ENCODE peak calls at places on chromosome 4, in six cellular contexts. X is ovary, O is left lung, U is OCI-LY7, B is GM12865, V is HepG2. K is an unnamed sample.

GRCh38 chr4:68175562-68176155 is 46.0 kb upstream of the TMPRSS11F start:
- DNase-seq in O (no peak), X (no peak), V (peak; percentile 44), B (peak; percentile 62), U (peak; percentile 64), K (peak; percentile 53)

GRCh38 chr4:120017939-120018692 is 48.5 kb downstream of the MAD2L1 start:
- DNase-seq in U (no peak), O (no peak), X (no peak), B (no peak), V (no peak), K (no peak)

GRCh38 chr4:124948976-124949597 is 236.6 kb upstream of the ANKRD50 start:
- DNase-seq in X (no peak), V (no peak), U (no peak), O (no peak), B (peak; percentile 2), K (no peak)

GRCh38 chr4:31390849-31391248 is 670.7 kb downstream of the PCDH7 start:
- DNase-seq in X (no peak), O (no peak), B (no peak), U (no peak), V (no peak), K (no peak)

GRCh38 chr4:151324449-151325319 is 721 bp downstream of the SH3D19 start:
- DNase-seq in O (peak; percentile 81), B (no peak), V (peak; percentile 99), U (no peak), X (peak; percentile 51), K (peak; percentile 44)

GRCh38 chr4:17811078-17811603 is 362 bp downstream of the NCAPG start:
- DNase-seq in V (no peak), B (peak; percentile 55), O (no peak), U (no peak), X (no peak), K (peak; percentile 12)

GRCh38 chr4:82560853-82561744 is 689 bp downstream of the TMEM150C start:
- DNase-seq in O (no peak), U (no peak), V (no peak), B (no peak), X (peak; percentile 21), K (no peak)

GRCh38 chr4:112410364-112410763 is 105.6 kb downstream of the NEUROG2 start:
- DNase-seq in O (no peak), U (no peak), B (no peak), V (no peak), X (no peak), K (no peak)

GRCh38 chr4:8403173-8403753 is 37.3 kb downstream of the ACOX3 start:
- DNase-seq in O (peak; percentile 93), X (peak; percentile 86), U (peak; percentile 68), V (peak; percentile 48), B (peak; percentile 42), K (peak; percentile 78)

GRCh38 chr4:23364167-23364566 is 525.7 kb downstream of the PPARGC1A start:
- DNase-seq in B (no peak), U (no peak), O (no peak), V (no peak), X (no peak), K (no peak)

GRCh38 chr4:139711461-139711860 is 45.8 kb downstream of the MGST2 start:
- DNase-seq in O (no peak), X (no peak), B (no peak), U (no peak), V (no peak), K (no peak)

GRCh38 chr4:12545845-12546244 is 938.3 kb downstream of the RAB28 start:
- DNase-seq in B (no peak), U (no peak), X (no peak), V (no peak), O (no peak), K (no peak)

GRCh38 chr4:5330339-5330738 is 279.1 kb downstream of the STK32B start:
- DNase-seq in U (no peak), X (no peak), O (no peak), B (no peak), V (no peak), K (no peak)

GRCh38 chr4:140238353-140239041 is 84.5 kb upstream of the MAML3 start:
- DNase-seq in V (no peak), O (peak; percentile 87), U (no peak), X (peak; percentile 95), B (no peak), K (peak; percentile 32)

GRCh38 chr4:179398414-179398813 is 1956.2 kb upstream of the AGA start:
- DNase-seq in X (no peak), O (no peak), B (no peak), V (no peak), U (no peak), K (no peak)

GRCh38 chr4:1011022-1011694 is at the start of gene FGFRL1:
- DNase-seq in U (peak; percentile 85), B (peak; percentile 89), V (peak; percentile 70), O (peak; percentile 96), X (peak; percentile 94), K (peak; percentile 85)

GRCh38 chr4:25771672-25772071 is 91.1 kb downstream of the SEL1L3 start:
- DNase-seq in V (no peak), O (no peak), X (no peak), B (no peak), U (no peak), K (no peak)

GRCh38 chr4:47954679-47955078 is 40.3 kb upstream of the NFXL1 start:
- DNase-seq in V (no peak), X (no peak), B (no peak), U (no peak), O (no peak), K (no peak)

GRCh38 chr4:184653650-184654049 is 4.1 kb downstream of the PRIMPOL start:
- DNase-seq in B (no peak), X (no peak), O (no peak), V (no peak), U (no peak), K (no peak)
- TF ChIP-seq CTCF in B (no peak), X (no peak), O (no peak), V (no peak), U (no peak), K (no peak)

GRCh38 chr4:156118821-156119220 is 165.2 kb upstream of the CTSO start:
- DNase-seq in O (no peak), U (no peak), B (no peak), V (no peak), X (no peak), K (no peak)

GRCh38 chr4:156111706-156112105 is 158.0 kb upstream of the CTSO start:
- DNase-seq in U (no peak), B (no peak), X (no peak), O (no peak), V (no peak), K (no peak)

GRCh38 chr4:156109943-156110925 is 156.6 kb upstream of the CTSO start:
- DNase-seq in V (no peak), O (peak; percentile 43), X (no peak), B (peak; percentile 5), U (no peak), K (peak; percentile 73)

DNA sequence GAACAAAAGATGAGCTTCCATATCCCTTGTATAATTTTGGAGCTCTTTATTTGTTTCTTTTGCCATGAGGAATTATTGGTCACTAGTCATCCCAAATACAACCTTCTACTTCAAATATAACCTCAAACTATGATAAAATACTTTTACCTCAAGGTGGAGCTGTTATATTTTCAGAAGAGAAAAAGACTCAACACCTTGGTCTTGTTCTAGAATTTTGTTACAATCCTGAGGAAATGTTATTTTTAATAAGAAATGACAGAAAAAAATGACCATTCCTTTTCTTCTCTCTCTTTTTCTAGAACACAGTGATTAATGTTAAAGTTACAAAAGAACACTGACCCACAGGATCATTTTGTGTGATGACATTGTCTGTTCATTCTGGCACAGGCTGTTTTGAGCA is 159.5 kb upstream of the CTSO start:
- DNase-seq in U (no peak), X (no peak), O (no peak), V (no peak), B (no peak), K (no peak)
- TF ChIP-seq CTCF in U (peak; percentile 48), X (no peak), O (no peak), V (no peak), B (peak; percentile 4), K (peak; percentile 27)

GRCh38 chr4:137587796-137588195 is 55.5 kb upstream of the PCDH18 start:
- DNase-seq in B (no peak), X (no peak), O (no peak), U (no peak), V (no peak), K (no peak)
- TF ChIP-seq CTCF in B (no peak), X (no peak), O (no peak), U (no peak), V (no peak), K (no peak)

GRCh38 chr4:185437809-185438208 is 12.0 kb upstream of the UFSP2 start:
- DNase-seq in O (no peak), U (no peak), V (no peak), X (no peak), B (peak; percentile 9), K (no peak)
- TF ChIP-seq CTCF in O (no peak), U (no peak), V (no peak), X (no peak), B (no peak), K (no peak)

GRCh38 chr4:80216100-80216761 is 18.9 kb downstream of the PRDM8 start:
- DNase-seq in O (no peak), U (no peak), V (no peak), B (no peak), X (no peak), K (no peak)

GRCh38 chr4:80219301-80220025 is 22.2 kb downstream of the PRDM8 start:
- DNase-seq in V (no peak), B (no peak), U (no peak), X (no peak), O (no peak), K (no peak)

GRCh38 chr4:80220711-80221110 is 23.4 kb downstream of the PRDM8 start:
- DNase-seq in V (no peak), B (no peak), X (no peak), O (no peak), U (no peak), K (no peak)

GRCh38 chr4:80225628-80226027 is 28.3 kb downstream of the PRDM8 start:
- DNase-seq in X (no peak), O (no peak), V (no peak), U (no peak), B (no peak), K (no peak)

DNA sequence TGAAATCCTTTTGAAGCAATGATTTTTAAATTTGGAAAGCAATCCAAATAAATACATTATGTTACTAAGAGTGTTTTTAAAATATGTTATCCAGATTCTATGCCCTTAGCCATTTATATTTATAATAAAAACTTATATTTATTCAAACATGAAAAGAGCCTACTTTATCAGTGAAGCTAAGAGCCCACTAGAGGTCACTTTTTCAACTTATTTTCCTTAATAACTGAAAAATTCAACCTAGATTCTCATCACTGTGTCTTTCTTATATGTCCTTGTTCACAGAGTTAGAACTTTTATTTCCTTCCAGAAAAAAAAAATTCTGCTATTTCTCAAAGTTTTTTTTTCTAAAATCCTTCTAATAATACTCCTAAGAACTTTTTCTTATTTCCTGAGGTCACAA is 23.9 kb downstream of the PRDM8 start:
- DNase-seq in V (no peak), B (no peak), X (no peak), U (peak; percentile 7), O (no peak), K (no peak)
- TF ChIP-seq CTCF in V (no peak), B (no peak), X (no peak), U (peak; percentile 71), O (peak; percentile 31), K (peak; percentile 52)